ENCODE peak calls at places on chromosomes 6 and 20, in five cellular contexts. One of them, this sample, is unnamed.

GRCh38 chr20:57977588-57977987 is 250.9 kb downstream of the ANKRD60 start:
- DNase-seq in progenitor cell of endocrine pancreas: no peak
- DNase-seq in GM13976: no peak
- DNase-seq in endothelial cell: no peak
- DNase-seq in tibial artery: no peak
- DNase-seq in this sample: no peak

GRCh38 chr6:57017069-57017468 is 29.4 kb upstream of the KIAA1586 start:
- DNase-seq in GM13976: no peak
- DNase-seq in tibial artery: no peak
- DNase-seq in endothelial cell: no peak
- DNase-seq in progenitor cell of endocrine pancreas: no peak
- DNase-seq in this sample: no peak

GRCh38 chr6:107115695-107116327 is 496 bp upstream of the BEND3 start:
- DNase-seq in GM13976: peak
- DNase-seq in tibial artery: no peak
- DNase-seq in endothelial cell: peak
- DNase-seq in progenitor cell of endocrine pancreas: peak
- DNase-seq in this sample: peak

GRCh38 chr6:136767583-136768307 is 24.5 kb downstream of the MAP3K5 start:
- DNase-seq in progenitor cell of endocrine pancreas: no peak
- DNase-seq in endothelial cell: no peak
- DNase-seq in GM13976: no peak
- DNase-seq in tibial artery: no peak
- DNase-seq in this sample: no peak

GRCh38 chr6:84417261-84417660 is 189.8 kb upstream of the CEP162 start:
- DNase-seq in endothelial cell: no peak
- DNase-seq in progenitor cell of endocrine pancreas: no peak
- DNase-seq in GM13976: no peak
- DNase-seq in tibial artery: no peak
- DNase-seq in this sample: no peak

GRCh38 chr6:132742495-132742894 is 15.2 kb downstream of the VNN2 start:
- DNase-seq in tibial artery: no peak
- DNase-seq in endothelial cell: no peak
- DNase-seq in GM13976: no peak
- DNase-seq in progenitor cell of endocrine pancreas: no peak
- DNase-seq in this sample: no peak

GRCh38 chr6:31007694-31008093 is 2.6 kb upstream of the MUC22 start:
- DNase-seq in tibial artery: no peak
- DNase-seq in endothelial cell: no peak
- DNase-seq in progenitor cell of endocrine pancreas: no peak
- DNase-seq in GM13976: no peak
- DNase-seq in this sample: no peak

GRCh38 chr6:45667265-45667664 is 289.5 kb upstream of the SUPT3H start:
- DNase-seq in progenitor cell of endocrine pancreas: no peak
- DNase-seq in GM13976: no peak
- DNase-seq in tibial artery: no peak
- DNase-seq in endothelial cell: no peak
- DNase-seq in this sample: no peak

GRCh38 chr20:45407783-45408645 is at the start of gene DBNDD2:
- DNase-seq in GM13976: no peak
- DNase-seq in tibial artery: peak
- DNase-seq in endothelial cell: no peak
- DNase-seq in progenitor cell of endocrine pancreas: no peak
- DNase-seq in this sample: no peak

GRCh38 chr6:33974471-33974870 is 170.7 kb upstream of the MLN start:
- DNase-seq in endothelial cell: no peak
- DNase-seq in progenitor cell of endocrine pancreas: no peak
- DNase-seq in tibial artery: no peak
- DNase-seq in GM13976: no peak
- DNase-seq in this sample: no peak

GRCh38 chr20:46872315-46873211 is 22.1 kb upstream of the EYA2 start:
- DNase-seq in tibial artery: no peak
- DNase-seq in GM13976: no peak
- DNase-seq in progenitor cell of endocrine pancreas: no peak
- DNase-seq in endothelial cell: no peak
- DNase-seq in this sample: no peak

GRCh38 chr6:158194487-158195280 is 26.5 kb downstream of the GTF2H5 start:
- DNase-seq in endothelial cell: no peak
- DNase-seq in progenitor cell of endocrine pancreas: no peak
- DNase-seq in tibial artery: no peak
- DNase-seq in GM13976: no peak
- DNase-seq in this sample: no peak

GRCh38 chr20:49989234-49990065 is 6.7 kb downstream of the SNAI1 start:
- DNase-seq in GM13976: no peak
- DNase-seq in tibial artery: peak
- DNase-seq in progenitor cell of endocrine pancreas: no peak
- DNase-seq in endothelial cell: peak
- DNase-seq in this sample: peak

GRCh38 chr6:8183266-8183665 is 80.9 kb upstream of the EEF1E1 start:
- DNase-seq in progenitor cell of endocrine pancreas: no peak
- DNase-seq in endothelial cell: no peak
- DNase-seq in tibial artery: no peak
- DNase-seq in GM13976: no peak
- DNase-seq in this sample: no peak

GRCh38 chr6:15299430-15300131 is 53.7 kb downstream of the JARID2 start:
- DNase-seq in tibial artery: peak
- DNase-seq in endothelial cell: no peak
- DNase-seq in progenitor cell of endocrine pancreas: no peak
- DNase-seq in GM13976: peak
- DNase-seq in this sample: no peak

GRCh38 chr6:150557043-150557599 is 42.6 kb upstream of the PLEKHG1 start:
- DNase-seq in tibial artery: no peak
- DNase-seq in endothelial cell: no peak
- DNase-seq in progenitor cell of endocrine pancreas: no peak
- DNase-seq in GM13976: no peak
- DNase-seq in this sample: no peak

GRCh38 chr20:15792855-15793254 is 780.4 kb downstream of the KIF16B start:
- DNase-seq in progenitor cell of endocrine pancreas: no peak
- DNase-seq in tibial artery: no peak
- DNase-seq in GM13976: no peak
- DNase-seq in endothelial cell: no peak
- DNase-seq in this sample: no peak

GRCh38 chr6:36120979-36121706 is 9.2 kb upstream of the MAPK13 start:
- DNase-seq in tibial artery: peak
- DNase-seq in progenitor cell of endocrine pancreas: no peak
- DNase-seq in endothelial cell: no peak
- DNase-seq in GM13976: peak
- DNase-seq in this sample: no peak

GRCh38 chr6:68876792-68877493 is 241.9 kb downstream of the ADGRB3 start:
- DNase-seq in endothelial cell: no peak
- DNase-seq in tibial artery: no peak
- DNase-seq in GM13976: peak
- DNase-seq in progenitor cell of endocrine pancreas: no peak
- DNase-seq in this sample: no peak

GRCh38 chr6:106547961-106548453 is 81.3 kb downstream of the RTN4IP1 start:
- DNase-seq in GM13976: no peak
- DNase-seq in progenitor cell of endocrine pancreas: no peak
- DNase-seq in endothelial cell: no peak
- DNase-seq in tibial artery: no peak
- DNase-seq in this sample: no peak

GRCh38 chr20:19758888-19759331 is 852 bp downstream of the RIN2 start:
- DNase-seq in GM13976: no peak
- DNase-seq in tibial artery: peak
- DNase-seq in progenitor cell of endocrine pancreas: peak
- DNase-seq in endothelial cell: peak
- DNase-seq in this sample: peak

GRCh38 chr20:59774204-59774641 is 159.2 kb downstream of the SYCP2 start:
- DNase-seq in tibial artery: no peak
- DNase-seq in endothelial cell: no peak
- DNase-seq in progenitor cell of endocrine pancreas: no peak
- DNase-seq in GM13976: peak
- DNase-seq in this sample: no peak

GRCh38 chr20:21681932-21682318 is 23.5 kb upstream of the PAX1 start:
- DNase-seq in progenitor cell of endocrine pancreas: no peak
- DNase-seq in GM13976: no peak
- DNase-seq in tibial artery: no peak
- DNase-seq in endothelial cell: no peak
- DNase-seq in this sample: no peak

GRCh38 chr20:58749979-58750378 is 57.4 kb downstream of the NPEPL1 start:
- DNase-seq in tibial artery: no peak
- DNase-seq in GM13976: no peak
- DNase-seq in endothelial cell: no peak
- DNase-seq in progenitor cell of endocrine pancreas: no peak
- DNase-seq in this sample: no peak

GRCh38 chr20:34004227-34004626 is 10.5 kb downstream of the RALY start:
- DNase-seq in tibial artery: no peak
- DNase-seq in progenitor cell of endocrine pancreas: no peak
- DNase-seq in GM13976: no peak
- DNase-seq in endothelial cell: no peak
- DNase-seq in this sample: no peak

GRCh38 chr6:34901930-34902329 is 12.9 kb downstream of the ANKS1A start:
- DNase-seq in tibial artery: no peak
- DNase-seq in GM13976: no peak
- DNase-seq in endothelial cell: no peak
- DNase-seq in progenitor cell of endocrine pancreas: no peak
- DNase-seq in this sample: no peak

GRCh38 chr20:17928633-17929311 is 39.8 kb downstream of the SNX5 start:
- DNase-seq in tibial artery: no peak
- DNase-seq in progenitor cell of endocrine pancreas: no peak
- DNase-seq in GM13976: no peak
- DNase-seq in endothelial cell: no peak
- DNase-seq in this sample: no peak

DNA sequence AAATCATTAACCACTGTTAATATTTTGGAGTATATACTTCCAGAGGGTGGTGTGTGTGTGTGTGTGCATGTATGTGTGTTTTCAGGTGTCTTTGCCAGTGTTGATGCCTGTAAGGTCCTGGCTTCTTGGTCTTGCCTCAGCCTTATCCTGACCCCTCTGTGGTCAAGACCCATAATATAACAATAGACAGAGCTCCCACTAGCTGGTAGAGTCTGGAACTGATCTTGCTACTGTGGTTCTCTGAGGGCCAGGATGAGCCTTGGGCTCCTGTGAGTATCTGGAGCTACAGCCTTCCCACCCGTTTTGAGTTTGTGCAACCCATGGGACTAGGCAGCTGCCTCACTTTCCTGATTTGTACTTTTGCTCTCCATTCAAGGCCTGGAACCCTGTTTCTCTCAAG is 191.0 kb downstream of the IBTK start:
- DNase-seq in progenitor cell of endocrine pancreas: no peak
- DNase-seq in tibial artery: no peak
- DNase-seq in endothelial cell: no peak
- DNase-seq in GM13976: no peak
- DNase-seq in this sample: no peak
- TF ChIP-seq CTCF in progenitor cell of endocrine pancreas: no peak
- TF ChIP-seq CTCF in tibial artery: no peak
- TF ChIP-seq CTCF in endothelial cell: no peak
- TF ChIP-seq CTCF in GM13976: no peak
- TF ChIP-seq CTCF in this sample: no peak

DNA sequence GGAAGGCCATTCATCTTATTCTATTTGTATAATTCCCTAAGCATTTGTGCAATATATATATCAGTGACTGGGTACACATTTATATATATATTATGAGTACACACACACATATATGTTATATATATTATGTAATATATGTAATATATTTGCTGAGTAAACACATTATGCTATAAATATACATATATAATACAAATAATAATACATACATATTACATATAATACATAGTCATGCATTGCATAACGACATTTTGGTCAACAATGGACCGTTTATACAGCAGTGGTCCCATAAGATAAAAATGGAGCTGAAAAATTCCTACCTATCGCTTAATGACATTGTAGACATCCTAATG is 11.4 kb upstream of the TMEM170B start:
- DNase-seq in tibial artery: no peak
- DNase-seq in endothelial cell: no peak
- DNase-seq in GM13976: no peak
- DNase-seq in progenitor cell of endocrine pancreas: no peak
- DNase-seq in this sample: no peak
- TF ChIP-seq CTCF in tibial artery: no peak
- TF ChIP-seq CTCF in endothelial cell: no peak
- TF ChIP-seq CTCF in GM13976: no peak
- TF ChIP-seq CTCF in progenitor cell of endocrine pancreas: no peak
- TF ChIP-seq CTCF in this sample: no peak

GRCh38 chr20:35738410-35739179 is 3.5 kb downstream of the RBM39 start:
- DNase-seq in GM13976: no peak
- DNase-seq in tibial artery: no peak
- DNase-seq in progenitor cell of endocrine pancreas: no peak
- DNase-seq in endothelial cell: no peak
- DNase-seq in this sample: no peak

GRCh38 chr20:35737865-35738333 is 4.2 kb downstream of the RBM39 start:
- DNase-seq in tibial artery: no peak
- DNase-seq in GM13976: no peak
- DNase-seq in endothelial cell: no peak
- DNase-seq in progenitor cell of endocrine pancreas: no peak
- DNase-seq in this sample: no peak

GRCh38 chr20:35741892-35742740 is at the start of gene RBM39:
- DNase-seq in progenitor cell of endocrine pancreas: peak
- DNase-seq in GM13976: peak
- DNase-seq in tibial artery: peak
- DNase-seq in endothelial cell: peak
- DNase-seq in this sample: peak

GRCh38 chr20:35742741-35743523 is 872 bp upstream of the RBM39 start:
- DNase-seq in progenitor cell of endocrine pancreas: no peak
- DNase-seq in endothelial cell: no peak
- DNase-seq in tibial artery: no peak
- DNase-seq in GM13976: peak
- DNase-seq in this sample: no peak

GRCh38 chr20:35739294-35740163 is 2.5 kb downstream of the RBM39 start:
- DNase-seq in endothelial cell: no peak
- DNase-seq in GM13976: peak
- DNase-seq in tibial artery: no peak
- DNase-seq in progenitor cell of endocrine pancreas: no peak
- DNase-seq in this sample: no peak
- TF ChIP-seq CTCF in endothelial cell: no peak
- TF ChIP-seq CTCF in GM13976: no peak
- TF ChIP-seq CTCF in tibial artery: no peak
- TF ChIP-seq CTCF in progenitor cell of endocrine pancreas: peak
- TF ChIP-seq CTCF in this sample: no peak

GRCh38 chr6:43174263-43175112 is 3.4 kb downstream of the SRF start:
- DNase-seq in progenitor cell of endocrine pancreas: peak
- DNase-seq in endothelial cell: peak
- DNase-seq in tibial artery: peak
- DNase-seq in GM13976: peak
- DNase-seq in this sample: peak
- TF ChIP-seq CTCF in progenitor cell of endocrine pancreas: peak
- TF ChIP-seq CTCF in endothelial cell: no peak
- TF ChIP-seq CTCF in tibial artery: peak
- TF ChIP-seq CTCF in GM13976: peak
- TF ChIP-seq CTCF in this sample: no peak

GRCh38 chr6:72216222-72217106 is 330.1 kb downstream of the RIMS1 start:
- DNase-seq in progenitor cell of endocrine pancreas: no peak
- DNase-seq in GM13976: no peak
- DNase-seq in tibial artery: no peak
- DNase-seq in endothelial cell: no peak
- DNase-seq in this sample: no peak

GRCh38 chr6:72219536-72219935 is 333.2 kb downstream of the RIMS1 start:
- DNase-seq in progenitor cell of endocrine pancreas: no peak
- DNase-seq in endothelial cell: no peak
- DNase-seq in GM13976: no peak
- DNase-seq in tibial artery: no peak
- DNase-seq in this sample: no peak

GRCh38 chr6:72212686-72213085 is 326.3 kb downstream of the RIMS1 start:
- DNase-seq in GM13976: no peak
- DNase-seq in endothelial cell: no peak
- DNase-seq in progenitor cell of endocrine pancreas: no peak
- DNase-seq in tibial artery: no peak
- DNase-seq in this sample: no peak

GRCh38 chr6:72217626-72218025 is 331.3 kb downstream of the RIMS1 start:
- DNase-seq in GM13976: no peak
- DNase-seq in endothelial cell: no peak
- DNase-seq in tibial artery: no peak
- DNase-seq in progenitor cell of endocrine pancreas: no peak
- DNase-seq in this sample: no peak

GRCh38 chr6:72218125-72218524 is 331.8 kb downstream of the RIMS1 start:
- DNase-seq in GM13976: peak
- DNase-seq in tibial artery: no peak
- DNase-seq in progenitor cell of endocrine pancreas: peak
- DNase-seq in endothelial cell: peak
- DNase-seq in this sample: peak
- TF ChIP-seq CTCF in GM13976: no peak
- TF ChIP-seq CTCF in tibial artery: peak
- TF ChIP-seq CTCF in progenitor cell of endocrine pancreas: peak
- TF ChIP-seq CTCF in endothelial cell: peak
- TF ChIP-seq CTCF in this sample: peak

This sample was measured in nephron progenitor cell.